ENCODE peak calls at places on chromosome 2, in four cellular contexts. Y, T, B and O are unnamed samples.

GRCh38 chr2:49248506-49248905 is 94.2 kb upstream of the FSHR start:
- DNase-seq in T (peak; percentile 11), Y (no peak), B (no peak), O (peak; percentile 36)

GRCh38 chr2:240239325-240239724 is 98.9 kb upstream of the OTOS start:
- DNase-seq in B (no peak), T (no peak), Y (no peak), O (no peak)

GRCh38 chr2:64108842-64109241 is 35.4 kb downstream of the PELI1 start:
- DNase-seq in Y (no peak), T (no peak), B (no peak), O (no peak)

GRCh38 chr2:47219970-47220369 is 64.9 kb upstream of the STPG4 start:
- DNase-seq in B (no peak), T (no peak), Y (no peak), O (no peak)

GRCh38 chr2:38462121-38462634 is 85.1 kb upstream of the ATL2 start:
- DNase-seq in B (no peak), T (peak; percentile 77), Y (no peak), O (peak; percentile 63)

GRCh38 chr2:238040918-238041317 is 19.9 kb upstream of the SCLY start:
- DNase-seq in B (no peak), T (no peak), Y (no peak), O (no peak)

GRCh38 chr2:63364866-63365265 is 223.4 kb downstream of the WDPCP start:
- DNase-seq in B (no peak), T (no peak), Y (no peak), O (no peak)

GRCh38 chr2:23452853-23453420 is 68.0 kb downstream of the KLHL29 start:
- DNase-seq in T (no peak), Y (no peak), B (peak; percentile 73), O (no peak)

GRCh38 chr2:74037379-74037860 is 52.7 kb downstream of the TET3 start:
- DNase-seq in B (no peak), T (no peak), Y (no peak), O (no peak)

GRCh38 chr2:211620986-211621385 is 917.6 kb downstream of the ERBB4 start:
- DNase-seq in B (no peak), T (no peak), Y (no peak), O (no peak)

GRCh38 chr2:69340101-69340775 is 46.8 kb downstream of the GFPT1 start:
- DNase-seq in Y (no peak), T (no peak), B (no peak), O (no peak)

GRCh38 chr2:181231886-181232644 is 225.1 kb upstream of the ITGA4 start:
- DNase-seq in B (no peak), T (no peak), Y (no peak), O (no peak)

GRCh38 chr2:50438293-50438692 is 593.6 kb downstream of the NRXN1 start:
- DNase-seq in T (no peak), Y (no peak), B (no peak), O (no peak)

GRCh38 chr2:32697156-32697555 is 69.3 kb downstream of the TTC27 start:
- DNase-seq in B (no peak), T (no peak), Y (no peak), O (no peak)

GRCh38 chr2:232842689-232843088 is 27.4 kb upstream of the SNORC start:
- DNase-seq in B (no peak), T (no peak), Y (no peak), O (no peak)